ENCODE peak calls at places on chromosomes 13 and 19, in eight cellular contexts. One of them, this sample, is unnamed.

GRCh38 chr13:75016225-75016624 is 465.7 kb downstream of the TBC1D4 start:
- DNase-seq in effector memory CD4-positive, alpha-beta T cell: no peak
- DNase-seq in mucosa of descending colon: no peak
- DNase-seq in spleen: no peak
- DNase-seq in foreskin fibroblast: peak; percentile 17
- DNase-seq in CD4-positive, alpha-beta memory T cell: no peak
- DNase-seq in hepatocyte: no peak
- DNase-seq in NCI-H2029: no peak
- DNase-seq in this sample: no peak

GRCh38 chr13:114062754-114063153 is 69.7 kb downstream of the RASA3 start:
- DNase-seq in effector memory CD4-positive, alpha-beta T cell: no peak
- DNase-seq in mucosa of descending colon: no peak
- DNase-seq in spleen: no peak
- DNase-seq in foreskin fibroblast: peak; percentile 35
- DNase-seq in CD4-positive, alpha-beta memory T cell: no peak
- DNase-seq in hepatocyte: no peak
- DNase-seq in NCI-H2029: no peak
- DNase-seq in this sample: no peak

GRCh38 chr13:21075303-21076264 is 14.2 kb upstream of the LATS2 start:
- DNase-seq in effector memory CD4-positive, alpha-beta T cell: no peak
- DNase-seq in mucosa of descending colon: no peak
- DNase-seq in spleen: peak; percentile 88
- DNase-seq in foreskin fibroblast: peak; percentile 55
- DNase-seq in CD4-positive, alpha-beta memory T cell: no peak
- DNase-seq in hepatocyte: peak; percentile 59
- DNase-seq in NCI-H2029: no peak
- DNase-seq in this sample: no peak

GRCh38 chr13:32407854-32408253 is 20.1 kb downstream of the N4BP2L1 start:
- DNase-seq in effector memory CD4-positive, alpha-beta T cell: no peak
- DNase-seq in mucosa of descending colon: no peak
- DNase-seq in spleen: no peak
- DNase-seq in foreskin fibroblast: no peak
- DNase-seq in CD4-positive, alpha-beta memory T cell: no peak
- DNase-seq in hepatocyte: no peak
- DNase-seq in NCI-H2029: no peak
- DNase-seq in this sample: no peak

GRCh38 chr13:73272831-73273230 is 214.0 kb downstream of the KLF5 start:
- DNase-seq in effector memory CD4-positive, alpha-beta T cell: no peak
- DNase-seq in mucosa of descending colon: no peak
- DNase-seq in spleen: no peak
- DNase-seq in foreskin fibroblast: no peak
- DNase-seq in CD4-positive, alpha-beta memory T cell: no peak
- DNase-seq in hepatocyte: no peak
- DNase-seq in NCI-H2029: no peak
- DNase-seq in this sample: no peak

GRCh38 chr13:46546084-46546786 is 6.7 kb upstream of the LRCH1 start:
- DNase-seq in effector memory CD4-positive, alpha-beta T cell: no peak
- DNase-seq in mucosa of descending colon: no peak
- DNase-seq in spleen: no peak
- DNase-seq in foreskin fibroblast: no peak
- DNase-seq in CD4-positive, alpha-beta memory T cell: no peak
- DNase-seq in hepatocyte: no peak
- DNase-seq in NCI-H2029: no peak
- DNase-seq in this sample: no peak

GRCh38 chr19:4007836-4008539 is 452 bp downstream of the PIAS4 start:
- DNase-seq in effector memory CD4-positive, alpha-beta T cell: no peak
- DNase-seq in mucosa of descending colon: no peak
- DNase-seq in spleen: peak; percentile 86
- DNase-seq in foreskin fibroblast: peak; percentile 48
- DNase-seq in CD4-positive, alpha-beta memory T cell: no peak
- DNase-seq in hepatocyte: peak; percentile 63
- DNase-seq in NCI-H2029: no peak
- DNase-seq in this sample: peak; percentile 75

GRCh38 chr19:16615788-16616187 is 12.2 kb downstream of the MED26 start:
- DNase-seq in effector memory CD4-positive, alpha-beta T cell: no peak
- DNase-seq in mucosa of descending colon: no peak
- DNase-seq in spleen: no peak
- DNase-seq in foreskin fibroblast: no peak
- DNase-seq in CD4-positive, alpha-beta memory T cell: no peak
- DNase-seq in hepatocyte: no peak
- DNase-seq in NCI-H2029: no peak
- DNase-seq in this sample: no peak

GRCh38 chr19:49853852-49854849 is 3.2 kb downstream of the PTOV1 start:
- DNase-seq in effector memory CD4-positive, alpha-beta T cell: no peak
- DNase-seq in mucosa of descending colon: peak; percentile 52
- DNase-seq in spleen: peak; percentile 81
- DNase-seq in foreskin fibroblast: no peak
- DNase-seq in CD4-positive, alpha-beta memory T cell: no peak
- DNase-seq in hepatocyte: no peak
- DNase-seq in NCI-H2029: no peak
- DNase-seq in this sample: no peak

GRCh38 chr13:41334810-41335209 is 23.7 kb downstream of the NAA16 start:
- DNase-seq in effector memory CD4-positive, alpha-beta T cell: no peak
- DNase-seq in mucosa of descending colon: no peak
- DNase-seq in spleen: no peak
- DNase-seq in foreskin fibroblast: no peak
- DNase-seq in CD4-positive, alpha-beta memory T cell: no peak
- DNase-seq in hepatocyte: no peak
- DNase-seq in NCI-H2029: no peak
- DNase-seq in this sample: no peak

GRCh38 chr13:80359459-80360297 is 18.8 kb upstream of the SPRY2 start:
- DNase-seq in effector memory CD4-positive, alpha-beta T cell: no peak
- DNase-seq in mucosa of descending colon: no peak
- DNase-seq in spleen: no peak
- DNase-seq in foreskin fibroblast: no peak
- DNase-seq in CD4-positive, alpha-beta memory T cell: no peak
- DNase-seq in hepatocyte: no peak
- DNase-seq in NCI-H2029: no peak
- DNase-seq in this sample: no peak

GRCh38 chr13:113586661-113587479 is 2.3 kb downstream of the TFDP1 start:
- DNase-seq in effector memory CD4-positive, alpha-beta T cell: no peak
- DNase-seq in mucosa of descending colon: no peak
- DNase-seq in spleen: peak; percentile 54
- DNase-seq in foreskin fibroblast: no peak
- DNase-seq in CD4-positive, alpha-beta memory T cell: no peak
- DNase-seq in hepatocyte: no peak
- DNase-seq in NCI-H2029: no peak
- DNase-seq in this sample: peak; percentile 50

GRCh38 chr19:3760871-3761361 is 576 bp downstream of the APBA3 start:
- DNase-seq in effector memory CD4-positive, alpha-beta T cell: no peak
- DNase-seq in mucosa of descending colon: no peak
- DNase-seq in spleen: no peak
- DNase-seq in foreskin fibroblast: peak; percentile 37
- DNase-seq in CD4-positive, alpha-beta memory T cell: peak; percentile 57
- DNase-seq in hepatocyte: no peak
- DNase-seq in NCI-H2029: no peak
- DNase-seq in this sample: no peak

GRCh38 chr13:97945342-97945741 is 8.1 kb upstream of the IPO5 start:
- DNase-seq in effector memory CD4-positive, alpha-beta T cell: no peak
- DNase-seq in mucosa of descending colon: no peak
- DNase-seq in spleen: no peak
- DNase-seq in foreskin fibroblast: peak; percentile 59
- DNase-seq in CD4-positive, alpha-beta memory T cell: no peak
- DNase-seq in hepatocyte: no peak
- DNase-seq in NCI-H2029: no peak
- DNase-seq in this sample: no peak

GRCh38 chr19:1037553-1038115 is 2.3 kb upstream of the ABCA7 start:
- DNase-seq in effector memory CD4-positive, alpha-beta T cell: no peak
- DNase-seq in mucosa of descending colon: peak; percentile 67
- DNase-seq in spleen: peak; percentile 87
- DNase-seq in foreskin fibroblast: no peak
- DNase-seq in CD4-positive, alpha-beta memory T cell: no peak
- DNase-seq in hepatocyte: no peak
- DNase-seq in NCI-H2029: no peak
- DNase-seq in this sample: no peak

GRCh38 chr13:100803091-100803490 is 128.5 kb upstream of the TMTC4 start:
- DNase-seq in effector memory CD4-positive, alpha-beta T cell: no peak
- DNase-seq in mucosa of descending colon: no peak
- DNase-seq in spleen: no peak
- DNase-seq in foreskin fibroblast: no peak
- DNase-seq in CD4-positive, alpha-beta memory T cell: no peak
- DNase-seq in hepatocyte: no peak
- DNase-seq in NCI-H2029: no peak
- DNase-seq in this sample: no peak

GRCh38 chr13:28100149-28101121 is at the start of gene FLT3:
- DNase-seq in effector memory CD4-positive, alpha-beta T cell: no peak
- DNase-seq in mucosa of descending colon: peak; percentile 60
- DNase-seq in spleen: peak; percentile 84
- DNase-seq in foreskin fibroblast: peak; percentile 40
- DNase-seq in CD4-positive, alpha-beta memory T cell: peak; percentile 14
- DNase-seq in hepatocyte: peak; percentile 27
- DNase-seq in NCI-H2029: no peak
- DNase-seq in this sample: no peak

GRCh38 chr19:1102407-1103106 is 1.2 kb upstream of the GPX4 start:
- DNase-seq in effector memory CD4-positive, alpha-beta T cell: peak; percentile 53
- DNase-seq in mucosa of descending colon: no peak
- DNase-seq in spleen: no peak
- DNase-seq in foreskin fibroblast: peak; percentile 99
- DNase-seq in CD4-positive, alpha-beta memory T cell: no peak
- DNase-seq in hepatocyte: peak; percentile 89
- DNase-seq in NCI-H2029: no peak
- DNase-seq in this sample: peak; percentile 92